ENCODE peak calls at places on chromosomes 5 and 9, in five cellular contexts. Z is GM23338, X is PC-9, V is HCT116, D is stomach. Q is an unnamed sample.

GRCh38 chr9:65410926-65411325 is 125.9 kb upstream of the FOXD4L5 start:
- DNase-seq in Z (no peak), X (no peak), V (no peak), D (no peak), Q (no peak)

GRCh38 chr5:101505891-101506570 is 602.9 kb upstream of the ST8SIA4 start:
- DNase-seq in Z (no peak), X (no peak), V (no peak), D (no peak), Q (no peak)

GRCh38 chr9:93596399-93596798 is 20.0 kb downstream of the PHF2 start:
- DNase-seq in Z (no peak), X (no peak), V (no peak), D (no peak), Q (no peak)

GRCh38 chr5:1445313-1445894 is at the start of gene SLC6A3:
- DNase-seq in Z (peak), X (no peak), V (no peak), D (peak), Q (no peak)

GRCh38 chr9:82829818-82830217 is 233.1 kb downstream of the RASEF start:
- DNase-seq in Z (no peak), X (no peak), V (no peak), D (no peak), Q (peak)

GRCh38 chr5:36692791-36693763 is 86.7 kb downstream of the SLC1A3 start:
- DNase-seq in Z (peak), X (peak), V (peak), D (peak), Q (peak)

GRCh38 chr5:1249366-1250280 is 24.4 kb downstream of the SLC6A18 start:
- DNase-seq in Z (no peak), X (no peak), V (no peak), D (no peak), Q (no peak)

GRCh38 chr9:130039504-130040147 is 3.4 kb downstream of the FNBP1 start:
- DNase-seq in Z (peak), X (no peak), V (no peak), D (no peak), Q (no peak)

GRCh38 chr5:59569608-59570334 is 323.8 kb downstream of the PDE4D start:
- DNase-seq in Z (peak), X (no peak), V (no peak), D (no peak), Q (no peak)

GRCh38 chr9:88959727-88960469 is 31.4 kb upstream of the S1PR3 start:
- DNase-seq in Z (no peak), X (no peak), V (no peak), D (no peak), Q (no peak)

GRCh38 chr5:66769839-66770617 is 173.8 kb downstream of the MAST4 start:
- DNase-seq in Z (peak), X (no peak), V (no peak), D (no peak), Q (no peak)

GRCh38 chr9:109475526-109475925 is 22.6 kb downstream of the PTPN3 start:
- DNase-seq in Z (no peak), X (no peak), V (no peak), D (no peak), Q (peak)

GRCh38 chr5:100904259-100904822 is 1.3 kb upstream of the ST8SIA4 start:
- DNase-seq in Z (peak), X (no peak), V (no peak), D (peak), Q (no peak)

GRCh38 chr9:36037580-36038169 is 962 bp downstream of the RECK start:
- DNase-seq in Z (peak), X (no peak), V (no peak), D (no peak), Q (no peak)

GRCh38 chr9:114834386-114834785 is 28.5 kb upstream of the TNFSF15 start:
- DNase-seq in Z (no peak), X (no peak), V (no peak), D (no peak), Q (no peak)

GRCh38 chr9:133380734-133381133 is 4.6 kb downstream of the STKLD1 start:
- DNase-seq in Z (no peak), X (no peak), V (no peak), D (no peak), Q (no peak)
- TF ChIP-seq CTCF in Z (no peak), X (no peak), V (no peak), D (no peak), Q (no peak)

DNA sequence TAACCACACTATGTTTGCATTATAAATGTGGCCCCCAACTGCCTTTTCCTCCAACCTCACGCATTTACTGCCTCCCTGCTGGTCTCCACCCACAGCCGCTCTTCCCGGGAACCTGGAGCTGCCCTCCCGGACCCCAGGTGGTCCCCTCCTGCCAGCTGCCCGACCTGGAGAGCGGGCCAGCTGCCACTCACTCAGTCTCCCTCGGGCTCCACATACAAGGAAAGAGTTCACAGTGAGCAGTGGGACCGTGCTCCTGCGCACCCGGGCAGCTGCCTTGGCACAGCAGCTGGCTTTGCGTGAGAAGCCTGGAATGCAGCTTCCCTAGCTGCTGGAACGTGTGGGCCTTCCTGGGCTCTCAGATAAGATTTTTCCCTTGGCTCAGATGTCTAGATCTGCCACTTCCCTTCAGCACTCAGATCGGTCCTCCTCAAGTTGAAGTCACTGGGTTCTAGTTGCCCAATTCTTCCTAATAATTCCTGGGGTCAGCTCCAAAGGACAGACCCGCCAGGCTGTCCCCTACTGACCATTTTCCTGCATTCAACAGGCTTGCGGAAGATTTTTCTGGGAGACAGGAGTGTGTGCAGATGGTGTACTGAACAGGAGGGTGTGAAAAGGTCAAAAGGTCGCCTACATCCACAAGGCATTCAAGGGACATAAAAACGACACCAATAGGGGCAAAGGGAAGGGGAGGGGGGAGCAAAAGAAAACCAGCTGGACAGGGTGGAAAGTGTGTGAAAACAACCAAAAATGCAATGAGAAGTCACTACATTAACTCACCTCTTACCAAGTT is 69.1 kb downstream of the MYO10 start:
- DNase-seq in Z (peak), X (no peak), V (no peak), D (peak), Q (no peak)
- H3K4me3 ChIP-seq in Z (peak), X (no peak), V (no peak), D (no peak), Q (no peak)

GRCh38 chr9:14298607-14299022 is 15.3 kb downstream of the NFIB start:
- DNase-seq in Z (no peak), X (no peak), V (no peak), D (no peak), Q (no peak)
- TF ChIP-seq CTCF in Z (no peak), X (no peak), V (no peak), D (no peak), Q (no peak)

GRCh38 chr5:13943691-13944090 is 797 bp downstream of the DNAH5 start:
- DNase-seq in Z (peak), X (no peak), V (no peak), D (no peak), Q (no peak)

GRCh38 chr5:13944564-13945195 is at the start of gene DNAH5:
- DNase-seq in Z (no peak), X (no peak), V (no peak), D (no peak), Q (peak)

GRCh38 chr5:13934125-13934524 is 10.4 kb downstream of the DNAH5 start:
- DNase-seq in Z (no peak), X (no peak), V (no peak), D (no peak), Q (no peak)

GRCh38 chr5:13941468-13941867 is 3.0 kb downstream of the DNAH5 start:
- DNase-seq in Z (no peak), X (no peak), V (no peak), D (no peak), Q (no peak)

DNA sequence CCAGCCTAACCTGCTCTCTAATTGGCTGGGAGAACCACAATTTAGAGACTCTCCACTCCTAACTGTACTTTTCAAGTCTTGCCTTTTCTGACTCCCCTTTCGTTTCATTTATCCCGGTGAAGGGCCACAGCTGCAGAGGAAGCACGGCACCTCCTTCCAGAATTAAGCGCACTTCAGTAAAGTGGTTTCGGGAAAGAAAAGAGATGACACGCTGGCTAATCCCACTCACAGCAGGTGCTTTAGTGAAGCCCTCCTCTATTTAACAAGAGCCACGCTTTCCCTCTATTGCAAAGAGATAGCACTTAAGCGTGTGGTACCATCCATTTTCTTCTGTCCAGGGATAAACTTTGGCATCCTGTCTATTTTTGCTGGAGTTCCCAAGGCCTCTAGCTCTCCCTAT is 4.8 kb downstream of the DNAH5 start:
- DNase-seq in Z (no peak), X (no peak), V (no peak), D (no peak), Q (no peak)
- H3K4me3 ChIP-seq in Z (no peak), X (no peak), V (no peak), D (no peak), Q (no peak)

DNA sequence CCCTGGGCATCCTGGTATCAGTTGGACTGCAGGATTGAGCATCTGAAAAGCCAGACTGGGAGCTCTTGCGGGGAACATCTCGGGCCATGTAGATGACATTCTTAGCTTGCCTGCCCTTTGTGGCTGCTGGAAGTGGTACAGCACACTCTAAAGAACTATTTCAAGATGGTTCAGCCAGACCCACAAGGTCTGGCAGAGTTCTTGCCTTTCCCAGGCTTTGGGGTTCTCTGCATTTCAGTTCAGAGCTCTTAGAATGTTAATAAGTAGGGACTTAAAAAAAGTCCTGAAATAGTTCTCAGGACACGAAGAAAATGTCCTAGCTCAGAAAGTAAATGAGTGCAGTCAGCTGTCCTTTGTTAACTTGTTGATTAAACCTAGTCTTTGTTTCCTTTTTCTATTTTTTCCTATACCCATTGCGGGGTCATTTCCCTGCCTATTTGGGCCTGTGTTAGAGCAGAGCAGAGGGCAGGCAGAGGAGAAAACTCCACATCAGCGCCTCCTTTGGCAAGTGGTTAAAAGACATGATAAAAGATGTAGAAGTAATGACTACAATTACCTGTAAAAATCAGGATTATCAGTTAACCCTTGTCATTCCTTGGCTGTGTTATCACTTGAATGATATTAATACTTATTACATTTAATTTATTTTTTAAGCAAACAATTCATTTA is 291.5 kb downstream of the ZSWIM6 start:
- DNase-seq in Z (peak), X (no peak), V (no peak), D (no peak), Q (no peak)
- TF ChIP-seq CTCF in Z (peak), X (peak), V (no peak), D (no peak), Q (no peak)

DNA sequence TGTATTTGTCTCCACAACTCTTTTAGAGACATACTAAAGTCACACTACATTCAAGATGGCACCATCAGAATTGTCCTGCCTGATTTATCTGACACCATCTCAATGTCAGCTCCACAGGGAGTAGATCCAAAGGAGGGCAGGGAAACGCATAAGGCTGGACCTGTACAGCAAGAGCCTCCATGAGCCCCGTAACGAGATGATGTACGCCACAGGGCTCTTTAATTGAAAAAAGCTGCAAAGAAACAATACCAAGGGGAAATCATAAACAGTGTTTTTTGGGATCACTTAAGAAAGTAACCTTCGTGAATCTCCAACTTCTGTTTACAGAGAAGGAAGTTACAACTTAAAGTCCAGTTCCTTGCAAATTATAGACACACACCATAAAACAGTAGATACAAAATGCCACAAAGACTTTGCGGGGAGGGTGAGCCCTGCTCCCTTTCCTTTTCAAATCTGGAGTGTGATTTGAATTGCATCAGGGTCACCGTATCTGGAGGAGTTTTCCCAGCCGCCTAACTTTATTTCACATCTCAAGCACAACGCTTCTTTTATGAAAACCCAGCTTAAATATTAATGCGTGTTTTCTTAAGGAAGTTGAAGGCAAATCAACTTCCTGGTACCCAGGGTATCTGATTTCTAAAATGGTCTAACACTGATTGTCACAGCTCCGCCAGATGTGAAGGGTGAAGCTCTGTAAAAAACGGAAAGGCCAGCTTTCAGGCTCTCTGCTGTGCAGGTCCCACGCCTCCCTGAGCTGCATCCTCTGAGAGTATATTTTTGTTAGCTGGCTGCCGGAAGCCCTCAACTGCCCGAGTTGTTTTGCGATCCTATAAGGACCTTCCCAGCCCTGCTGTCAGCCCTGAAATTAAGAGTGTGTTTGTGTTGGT is 88.9 kb downstream of the EBF1 start:
- DNase-seq in Z (peak), X (no peak), V (no peak), D (no peak), Q (no peak)
- H3K4me3 ChIP-seq in Z (no peak), X (no peak), V (no peak), D (no peak), Q (no peak)

GRCh38 chr5:142125378-142125777 is 16.8 kb downstream of the NDFIP1 start:
- DNase-seq in Z (no peak), X (no peak), V (no peak), D (no peak), Q (no peak)
- TF ChIP-seq CTCF in Z (no peak), X (no peak), V (no peak), D (no peak), Q (no peak)

DNA sequence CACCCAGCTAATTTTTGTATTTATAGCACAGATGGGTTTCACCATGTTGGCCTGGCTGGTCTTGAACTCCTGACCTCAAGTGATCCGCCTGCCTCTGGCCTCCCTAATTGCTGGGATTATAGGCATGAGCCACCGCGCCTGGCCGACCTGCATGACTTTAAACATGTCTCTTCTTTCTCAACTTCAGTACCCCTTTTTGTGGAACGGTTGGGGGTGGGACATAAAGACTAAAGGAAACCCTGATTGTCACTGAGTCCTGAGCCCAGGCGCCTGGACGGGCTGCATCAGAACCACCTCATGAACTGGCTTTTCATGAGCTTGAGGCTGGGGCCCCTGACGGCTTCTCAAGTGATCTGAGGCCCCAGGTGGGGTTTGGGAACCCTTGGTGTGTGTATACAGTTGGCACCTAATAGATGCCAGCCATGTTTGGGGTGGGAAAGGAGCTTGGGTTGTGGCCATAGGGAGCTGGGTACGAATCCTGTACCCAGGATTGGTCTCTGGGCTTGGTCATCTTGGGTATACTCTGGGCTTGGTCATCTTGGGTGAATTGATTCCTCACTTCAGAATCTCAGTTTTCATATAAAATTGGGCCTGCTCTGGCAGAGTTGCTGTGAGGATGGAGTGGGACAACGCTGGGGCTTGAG is 2.2 kb downstream of the GRK6 start:
- DNase-seq in Z (no peak), X (no peak), V (no peak), D (no peak), Q (no peak)
- H3K4me3 ChIP-seq in Z (no peak), X (no peak), V (no peak), D (peak), Q (no peak)

DNA sequence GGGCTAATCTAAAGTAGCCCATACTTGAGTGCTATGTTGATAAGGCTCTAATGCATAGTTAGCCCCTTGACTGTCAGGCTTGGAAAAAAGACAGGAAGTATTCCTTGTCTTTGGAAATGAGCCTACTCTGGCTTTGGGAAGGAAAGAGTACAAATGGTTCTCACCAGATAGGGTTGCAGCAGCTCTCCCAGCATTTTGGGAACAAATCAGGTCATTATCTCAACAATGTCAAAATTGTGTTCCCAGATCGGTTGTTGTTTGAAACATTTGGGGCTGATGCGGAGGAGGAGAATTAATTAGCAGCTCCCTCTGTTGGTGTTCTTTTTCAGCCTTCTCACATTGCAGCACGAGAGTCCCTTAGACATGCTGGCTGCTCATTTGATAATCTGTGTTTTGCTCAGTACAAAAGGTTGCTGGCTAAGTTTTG is 294.7 kb upstream of the DMRT1 start:
- DNase-seq in Z (peak), X (no peak), V (no peak), D (no peak), Q (no peak)
- TF ChIP-seq CTCF in Z (peak), X (no peak), V (peak), D (no peak), Q (peak)

GRCh38 chr5:131754363-131754762 is 42.5 kb downstream of the FNIP1 start:
- DNase-seq in Z (no peak), X (no peak), V (no peak), D (no peak), Q (no peak)
- H3K4me3 ChIP-seq in Z (no peak), X (no peak), V (no peak), D (no peak), Q (no peak)